ENCODE peak calls at places on chromosomes 11 and 22, in six cellular contexts. P, R, A, X, E and C are unnamed samples.

GRCh38 chr11:117814766-117815261 is 9.7 kb downstream of the FXYD2 start:
- DNase-seq in P (peak; percentile 89), R (peak; percentile 64), A (no peak), X (no peak), E (peak; percentile 42), C (no peak)

GRCh38 chr11:47869548-47870393 is 21.6 kb upstream of the NUP160 start:
- DNase-seq in P (no peak), R (no peak), A (no peak), X (peak; percentile 34), E (no peak), C (no peak)

GRCh38 chr22:44862981-44863860 is 110.8 kb downstream of the ARHGAP8 start:
- DNase-seq in P (no peak), R (no peak), A (no peak), X (no peak), E (no peak), C (no peak)

GRCh38 chr11:120024046-120024445 is 113.9 kb downstream of the TRIM29 start:
- DNase-seq in P (no peak), R (peak; percentile 7), A (no peak), X (no peak), E (no peak), C (no peak)

GRCh38 chr22:41280065-41280464 is 5.9 kb downstream of the RANGAP1 start:
- DNase-seq in P (no peak), R (no peak), A (no peak), X (no peak), E (no peak), C (no peak)

GRCh38 chr11:48012051-48012391 is 31.7 kb downstream of the PTPRJ start:
- DNase-seq in P (peak; percentile 24), R (no peak), A (no peak), X (no peak), E (no peak), C (no peak)

GRCh38 chr11:115458877-115459276 is 45.3 kb downstream of the CADM1 start:
- DNase-seq in P (no peak), R (no peak), A (peak; percentile 32), X (no peak), E (no peak), C (no peak)

GRCh38 chr22:24305260-24305692 is 34.6 kb downstream of the SPECC1L start:
- DNase-seq in P (no peak), R (peak; percentile 63), A (peak; percentile 4), X (peak; percentile 28), E (peak; percentile 57), C (no peak)

GRCh38 chr22:48938741-48939140 is 888.9 kb downstream of the BRD1 start:
- DNase-seq in P (peak; percentile 48), R (no peak), A (no peak), X (no peak), E (no peak), C (no peak)

GRCh38 chr11:76698321-76699043 is 27.9 kb upstream of the LRRC32 start:
- DNase-seq in P (no peak), R (no peak), A (no peak), X (no peak), E (no peak), C (no peak)

GRCh38 chr22:42990131-42990838 is 24.7 kb downstream of the PACSIN2 start:
- DNase-seq in P (peak; percentile 71), R (peak; percentile 87), A (peak; percentile 89), X (peak; percentile 92), E (peak; percentile 89), C (no peak)

GRCh38 chr11:45924036-45924915 is 1.8 kb downstream of the LARGE2 start:
- DNase-seq in P (peak; percentile 57), R (no peak), A (no peak), X (no peak), E (no peak), C (no peak)

GRCh38 chr11:29773656-29774264 is 243.1 kb downstream of the KCNA4 start:
- DNase-seq in P (no peak), R (no peak), A (no peak), X (no peak), E (peak; percentile 93), C (no peak)

GRCh38 chr11:18080451-18080850 is 25.4 kb downstream of the SAAL1 start:
- DNase-seq in P (no peak), R (no peak), A (no peak), X (no peak), E (no peak), C (no peak)

GRCh38 chr11:99352642-99353041 is 331.9 kb downstream of the CNTN5 start:
- DNase-seq in P (no peak), R (no peak), A (no peak), X (no peak), E (no peak), C (no peak)

GRCh38 chr11:61698173-61698965 is 18.2 kb downstream of the DAGLA start:
- DNase-seq in P (no peak), R (no peak), A (no peak), X (no peak), E (no peak), C (no peak)

GRCh38 chr11:116895053-116895757 is 57.8 kb upstream of the APOA1 start:
- DNase-seq in P (peak; percentile 70), R (peak; percentile 32), A (no peak), X (no peak), E (peak; percentile 46), C (peak; percentile 63)

GRCh38 chr11:113014262-113014661 is 53.0 kb downstream of the NCAM1 start:
- DNase-seq in P (peak; percentile 83), R (no peak), A (no peak), X (no peak), E (peak; percentile 14), C (peak; percentile 72)

GRCh38 chr11:114366331-114367243 is 33.7 kb downstream of the C11orf71 start:
- DNase-seq in P (no peak), R (peak; percentile 83), A (peak; percentile 92), X (peak; percentile 85), E (peak; percentile 78), C (no peak)

GRCh38 chr11:122007611-122008071 is 108.4 kb downstream of the BLID start:
- DNase-seq in P (peak; percentile 79), R (peak; percentile 64), A (peak; percentile 16), X (no peak), E (peak; percentile 82), C (no peak)

DNA sequence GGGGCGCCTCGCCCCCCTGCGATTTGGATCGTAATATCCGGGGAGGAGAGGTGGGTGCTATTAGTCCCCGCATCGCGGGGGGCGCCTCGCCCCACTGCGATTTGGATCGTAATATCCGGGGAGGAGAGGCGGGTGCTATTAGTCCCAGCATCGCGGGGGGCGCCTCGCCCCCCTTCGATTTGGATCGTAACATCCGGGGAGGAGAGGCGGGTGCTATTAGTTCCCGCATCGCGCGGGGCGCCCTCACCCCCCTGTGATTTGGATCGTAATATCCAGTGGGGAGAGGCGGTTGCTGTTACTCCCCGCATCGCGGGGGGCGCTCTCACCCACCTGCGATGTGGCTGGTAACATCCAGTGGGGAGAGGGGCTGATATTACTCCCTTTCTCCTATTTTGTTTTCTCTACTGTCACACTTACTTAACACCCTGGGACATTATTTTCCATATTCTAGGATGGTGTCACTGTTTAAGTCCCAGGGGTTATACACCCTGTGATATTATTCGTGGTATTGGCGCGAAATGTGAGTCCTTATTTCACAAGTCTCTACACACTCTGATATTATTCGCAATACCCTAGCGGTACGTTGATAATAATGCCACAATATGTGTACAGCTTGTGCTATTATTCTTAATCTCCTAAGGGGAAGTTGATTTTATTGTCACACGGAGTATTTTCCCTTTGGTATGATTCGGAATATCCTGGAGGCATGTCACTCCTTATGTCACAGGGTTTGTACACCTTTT is 57.8 kb upstream of the ALDH3B2 start:
- DNase-seq in P (no peak), R (no peak), A (no peak), X (no peak), E (no peak), C (peak; percentile 62)
- TF ChIP-seq CTCF in P (no peak), R (peak; percentile 31), A (peak; percentile 25), X (peak; percentile 40), E (peak; percentile 31), C (peak; percentile 55)

GRCh38 chr22:27935897-27936296 is 16.8 kb upstream of the PITPNB start:
- DNase-seq in P (no peak), R (no peak), A (no peak), X (no peak), E (no peak), C (no peak)

GRCh38 chr22:27941143-27941542 is 22.1 kb upstream of the PITPNB start:
- DNase-seq in P (no peak), R (no peak), A (no peak), X (no peak), E (no peak), C (no peak)

GRCh38 chr22:27934069-27934468 is 15.0 kb upstream of the PITPNB start:
- DNase-seq in P (no peak), R (no peak), A (no peak), X (no peak), E (no peak), C (no peak)

GRCh38 chr22:27933186-27933983 is 14.3 kb upstream of the PITPNB start:
- DNase-seq in P (no peak), R (no peak), A (no peak), X (no peak), E (no peak), C (no peak)

GRCh38 chr22:27937453-27937852 is 18.4 kb upstream of the PITPNB start:
- DNase-seq in P (no peak), R (peak; percentile 40), A (no peak), X (peak; percentile 8), E (peak; percentile 18), C (no peak)
- TF ChIP-seq CTCF in P (no peak), R (peak; percentile 48), A (peak; percentile 19), X (peak; percentile 48), E (peak; percentile 29), C (no peak)

GRCh38 chr11:94107363-94107762 is 21.3 kb upstream of the PANX1 start:
- DNase-seq in P (no peak), R (peak; percentile 27), A (no peak), X (no peak), E (peak; percentile 6), C (no peak)
- TF ChIP-seq CTCF in P (no peak), R (peak; percentile 48), A (peak; percentile 8), X (peak; percentile 67), E (peak; percentile 19), C (no peak)

GRCh38 chr11:68855205-68855978 is 13.7 kb upstream of the CPT1A start:
- DNase-seq in P (no peak), R (peak; percentile 48), A (peak; percentile 55), X (peak; percentile 34), E (peak; percentile 80), C (peak; percentile 35)
- TF ChIP-seq CTCF in P (no peak), R (no peak), A (peak; percentile 55), X (peak; percentile 49), E (peak; percentile 31), C (no peak)

DNA sequence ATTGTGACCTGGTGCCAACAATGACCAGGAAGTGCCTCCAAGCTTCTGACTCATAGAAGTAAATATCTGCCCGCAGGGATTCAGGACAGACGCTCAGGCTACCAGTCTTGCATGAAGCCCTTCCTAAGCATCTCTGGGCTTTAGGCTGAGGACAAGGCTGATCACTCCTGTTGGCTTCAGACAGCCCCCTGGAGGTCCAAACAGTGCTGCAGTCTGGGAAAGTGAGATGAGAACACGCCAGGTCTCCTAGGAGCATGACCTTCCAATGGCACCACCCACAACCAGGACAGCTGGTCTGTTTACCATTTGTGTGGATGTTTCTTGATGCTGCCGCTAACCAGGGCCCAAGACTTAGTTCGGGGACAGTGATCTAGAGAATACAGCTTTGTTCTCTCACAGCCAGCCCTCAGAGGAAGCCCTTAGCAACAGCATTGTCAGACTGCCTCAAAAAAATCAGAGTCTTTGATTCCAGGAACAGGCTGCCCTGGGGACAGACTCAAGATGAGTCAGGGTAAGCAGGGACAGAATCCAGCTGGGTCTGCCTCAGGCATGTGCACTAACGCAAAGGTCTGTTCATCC is 111.2 kb downstream of the ZNF280B start:
- DNase-seq in P (peak; percentile 80), R (peak; percentile 13), A (no peak), X (peak; percentile 70), E (peak; percentile 31), C (no peak)
- TF ChIP-seq CTCF in P (no peak), R (peak; percentile 22), A (no peak), X (no peak), E (peak; percentile 17), C (no peak)